ENCODE peak calls at places on chromosomes 13 and 19, in four cellular contexts. H is H1, F is H9, I is mesendoderm. V is an unnamed sample.

GRCh38 chr13:106446011-106446410 is 89.5 kb downstream of the EFNB2 start:
- DNase-seq in H (no peak), F (no peak), I (no peak), V (peak)

GRCh38 chr19:47284324-47284899 is 9.7 kb downstream of the INAFM1 start:
- DNase-seq in H (peak), F (no peak), I (peak), V (peak)

GRCh38 chr13:73816702-73817101 is 317.5 kb downstream of the KLF12 start:
- DNase-seq in H (no peak), F (no peak), I (no peak), V (no peak)

GRCh38 chr19:14480695-14481069 is 5.5 kb upstream of the PTGER1 start:
- DNase-seq in H (no peak), F (no peak), I (no peak), V (peak)

GRCh38 chr13:113843063-113843654 is 20.7 kb downstream of the GAS6 start:
- DNase-seq in H (no peak), F (no peak), I (no peak), V (no peak)

GRCh38 chr13:33230178-33230881 is 55.2 kb downstream of the STARD13 start:
- DNase-seq in H (no peak), F (no peak), I (no peak), V (peak)

GRCh38 chr13:41461527-41462124 is 4.3 kb downstream of the RGCC start:
- DNase-seq in H (no peak), F (no peak), I (no peak), V (no peak)

GRCh38 chr19:7488736-7489353 is at the start of gene PEX11G:
- DNase-seq in H (peak), F (peak), I (peak), V (peak)

GRCh38 chr13:27920677-27921420 is 1.0 kb downstream of the PDX1 start:
- DNase-seq in H (peak), F (peak), I (peak), V (peak)

GRCh38 chr13:24500977-24501376 is 11.6 kb downstream of the PARP4 start:
- DNase-seq in H (no peak), F (no peak), I (no peak), V (peak)

GRCh38 chr13:32676242-32676641 is 90.0 kb downstream of the PDS5B start:
- DNase-seq in H (no peak), F (no peak), I (no peak), V (peak)

GRCh38 chr19:58466760-58467589 is at the start of gene ZNF324:
- DNase-seq in H (peak), F (peak), I (peak), V (peak)
- H3K56ac ChIP-seq in H (no peak), F (no peak), I (peak), V (no peak)

DNA sequence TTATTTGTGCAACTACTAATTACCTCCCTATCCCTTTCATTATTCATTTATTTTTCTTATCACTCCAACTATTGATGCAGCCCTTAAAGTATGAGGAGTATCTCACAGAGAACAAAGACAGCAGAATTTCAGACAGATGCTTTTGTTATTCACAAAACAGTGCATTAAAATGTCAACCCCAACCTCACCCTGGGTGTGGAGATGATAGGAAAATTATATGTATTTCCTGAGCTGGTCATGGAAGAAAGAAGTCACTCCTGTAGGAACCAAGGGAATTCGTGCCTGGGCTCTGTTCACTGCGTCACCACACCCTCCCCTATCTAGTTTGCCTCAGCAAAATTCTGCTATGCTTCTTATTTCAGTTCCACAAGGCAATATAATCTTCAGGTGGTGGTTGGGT is 315.5 kb downstream of the OXGR1 start:
- DNase-seq in H (no peak), F (no peak), I (no peak), V (no peak)
- H3K56ac ChIP-seq in H (no peak), F (no peak), I (no peak), V (no peak)

GRCh38 chr19:35346193-35347052 is 1.3 kb upstream of the FFAR1 start:
- DNase-seq in H (peak), F (peak), I (no peak), V (no peak)

GRCh38 chr19:35345671-35346111 is 2.0 kb upstream of the FFAR1 start:
- DNase-seq in H (peak), F (peak), I (no peak), V (no peak)

GRCh38 chr19:35347171-35347929 is at the start of gene FFAR1:
- DNase-seq in H (peak), F (peak), I (no peak), V (no peak)

GRCh38 chr19:35342430-35342829 is 5.3 kb upstream of the FFAR1 start:
- DNase-seq in H (no peak), F (no peak), I (peak), V (no peak)

DNA sequence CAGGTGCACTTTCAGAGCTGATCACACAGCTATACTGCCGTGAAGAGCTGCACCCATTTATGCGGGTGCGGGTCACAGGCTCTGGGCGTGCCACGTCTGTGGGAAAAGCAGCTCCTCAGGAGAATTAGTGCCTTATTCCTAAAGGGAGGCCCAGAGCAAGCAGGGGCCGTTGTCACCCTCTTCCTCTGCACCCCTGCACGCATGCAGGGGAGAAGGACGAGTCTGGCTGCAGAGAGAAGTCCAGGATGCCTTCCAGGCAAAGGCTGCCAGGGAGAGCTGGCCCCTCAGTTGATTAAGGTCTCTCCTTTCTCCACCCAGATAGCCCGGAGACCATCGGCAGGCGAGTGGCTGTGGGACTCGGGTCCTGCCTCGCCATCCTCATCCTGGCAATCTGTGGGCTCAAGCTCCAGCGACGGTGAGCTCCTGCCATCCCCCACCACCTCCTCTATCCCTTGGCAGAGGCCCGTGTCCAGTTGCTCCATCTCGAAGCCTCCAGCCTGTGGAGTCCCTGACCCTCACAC is 3.1 kb upstream of the FFAR1 start:
- DNase-seq in H (peak), F (peak), I (no peak), V (no peak)
- H3K56ac ChIP-seq in H (no peak), F (no peak), I (no peak), V (no peak)

GRCh38 chr13:35983206-35983605 is 148.0 kb downstream of the DCLK1 start:
- DNase-seq in H (no peak), F (no peak), I (no peak), V (no peak)

GRCh38 chr13:35984287-35984686 is 146.9 kb downstream of the DCLK1 start:
- DNase-seq in H (no peak), F (no peak), I (no peak), V (no peak)

GRCh38 chr13:35978607-35979316 is 152.4 kb downstream of the DCLK1 start:
- DNase-seq in H (peak), F (no peak), I (peak), V (peak)

GRCh38 chr13:35976126-35976525 is 155.1 kb downstream of the DCLK1 start:
- DNase-seq in H (no peak), F (no peak), I (no peak), V (no peak)

DNA sequence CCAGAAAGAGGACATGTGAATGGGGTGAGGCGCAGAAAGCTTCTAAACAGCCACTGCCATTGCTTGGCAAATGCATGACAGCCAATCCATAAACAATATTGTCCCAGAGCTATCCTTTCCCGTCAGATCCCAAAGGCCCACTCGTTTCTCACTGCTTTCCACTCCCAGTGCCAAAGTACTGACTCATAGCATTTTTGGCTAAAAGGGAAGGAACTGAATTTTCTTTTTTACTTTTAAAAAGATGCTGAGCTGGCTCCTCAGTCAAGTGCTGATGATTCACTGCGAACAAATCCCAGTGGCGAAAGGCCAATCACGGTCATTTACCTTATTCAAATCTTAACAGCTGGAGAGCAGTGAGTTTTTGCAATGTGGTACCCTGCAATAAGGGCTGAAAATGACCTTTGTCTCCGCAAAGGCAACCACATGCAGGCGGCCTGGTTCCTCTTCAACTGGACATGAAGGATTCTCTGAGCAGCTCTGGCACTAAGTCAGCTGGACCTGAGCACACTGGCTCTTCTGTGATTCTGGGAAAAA is 151.7 kb downstream of the DCLK1 start:
- DNase-seq in H (no peak), F (no peak), I (peak), V (peak)
- H3K56ac ChIP-seq in H (no peak), F (no peak), I (no peak), V (no peak)

GRCh38 chr19:2247433-2248101 is 1.6 kb upstream of the AMH start:
- DNase-seq in H (no peak), F (no peak), I (no peak), V (no peak)
- H3K56ac ChIP-seq in H (no peak), F (no peak), I (no peak), V (no peak)

GRCh38 chr19:50226536-50226935 is 23.1 kb downstream of the MYH14 start:
- DNase-seq in H (no peak), F (no peak), I (no peak), V (no peak)
- H3K56ac ChIP-seq in H (no peak), F (no peak), I (no peak), V (no peak)

DNA sequence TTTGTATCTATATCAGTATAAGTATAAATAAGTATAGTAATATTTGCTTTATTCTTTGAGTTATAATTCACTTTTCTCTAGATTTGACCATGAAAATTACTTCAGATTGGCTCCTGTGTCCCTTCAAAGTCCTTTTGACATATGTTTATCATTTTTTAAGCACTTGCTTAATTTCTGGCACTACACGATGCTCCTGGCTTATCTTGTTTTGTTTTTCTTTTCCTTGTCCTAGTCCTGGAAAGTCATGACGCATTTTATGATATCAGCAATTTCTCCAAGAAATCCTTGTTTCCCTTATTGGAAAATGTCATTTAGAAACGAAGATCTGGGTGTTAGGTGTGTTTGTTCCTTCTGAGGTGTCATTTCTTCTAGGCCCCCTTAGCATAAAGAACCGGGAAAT is 226.5 kb downstream of the POU4F1 start:
- DNase-seq in H (no peak), F (no peak), I (no peak), V (no peak)
- H3K56ac ChIP-seq in H (no peak), F (no peak), I (no peak), V (no peak)

GRCh38 chr13:63311587-63311986 is 1895.9 kb upstream of the PCDH20 start:
- DNase-seq in H (no peak), F (no peak), I (no peak), V (no peak)
- H3K56ac ChIP-seq in H (no peak), F (no peak), I (no peak), V (no peak)

DNA sequence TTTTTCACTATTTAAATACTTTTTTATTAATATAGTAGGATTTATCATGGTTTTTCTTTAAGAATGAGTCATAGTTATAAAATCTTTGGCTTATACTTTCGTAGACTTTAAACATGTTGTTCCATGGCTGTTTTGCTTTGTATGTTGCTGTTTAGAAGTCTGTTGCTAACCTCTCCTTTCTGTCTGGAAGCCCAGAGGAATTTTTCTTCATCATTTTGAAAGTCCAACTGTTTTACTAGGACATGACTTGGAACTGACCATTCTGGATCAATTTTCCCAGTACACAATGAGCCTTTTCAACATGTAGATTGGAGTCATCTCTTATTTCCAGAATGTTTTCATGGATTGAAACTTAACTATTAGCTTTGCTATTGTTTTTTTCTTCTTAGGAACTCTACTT is 7.9 kb downstream of the CAB39L start:
- DNase-seq in H (no peak), F (no peak), I (no peak), V (peak)
- H3K56ac ChIP-seq in H (no peak), F (no peak), I (no peak), V (no peak)

V was measured in IMR-90.